ENCODE peak calls at places on chromosome 1, in six cellular contexts. Z is fibroblast of lung, L is K562, S is IMR-90, Y is H9, X is GM23248. P is an unnamed sample.

GRCh38 chr1:55959136-55959548 is 620.2 kb downstream of the PLPP3 start:
- DNase-seq in Z (peak), L (no peak), S (no peak), Y (no peak), X (no peak), P (no peak)

GRCh38 chr1:197464039-197464438 is 196.0 kb downstream of the CRB1 start:
- DNase-seq in Z (peak), L (no peak), S (peak), Y (no peak), X (peak), P (no peak)

GRCh38 chr1:29975036-29975694 is 738.8 kb downstream of the PTPRU start:
- DNase-seq in Z (peak), L (peak), S (peak), Y (peak), X (peak), P (peak)

GRCh38 chr1:100249155-100249536 is 488 bp downstream of the DBT start:
- DNase-seq in Z (peak), L (peak), S (no peak), Y (no peak), X (peak), P (peak)

GRCh38 chr1:67853704-67854103 is 20.4 kb upstream of the GNG12 start:
- DNase-seq in Z (peak), L (peak), S (peak), Y (peak), X (peak), P (peak)

GRCh38 chr1:62384276-62385005 is 52.4 kb upstream of the USP1 start:
- DNase-seq in Z (peak), L (no peak), S (peak), Y (no peak), X (peak), P (no peak)

GRCh38 chr1:34362949-34363348 is 186.2 kb downstream of the C1orf94 start:
- DNase-seq in Z (no peak), L (no peak), S (no peak), Y (peak), X (no peak), P (no peak)

GRCh38 chr1:210654176-210654786 is 325.6 kb downstream of the HHAT start:
- DNase-seq in Z (no peak), L (no peak), S (no peak), Y (no peak), X (peak), P (peak)

GRCh38 chr1:164515221-164515620 is 43.8 kb upstream of the PBX1 start:
- DNase-seq in Z (no peak), L (no peak), S (no peak), Y (no peak), X (no peak), P (no peak)

GRCh38 chr1:178051071-178051470 is 42.8 kb upstream of the RASAL2 start:
- DNase-seq in Z (no peak), L (no peak), S (no peak), Y (peak), X (no peak), P (peak)

GRCh38 chr1:211559222-211560010 is 19.5 kb downstream of the SLC30A1 start:
- DNase-seq in Z (no peak), L (no peak), S (no peak), Y (peak), X (no peak), P (peak)

GRCh38 chr1:86906419-86906818 is 7.5 kb downstream of the SELENOF start:
- DNase-seq in Z (peak), L (peak), S (no peak), Y (no peak), X (no peak), P (no peak)

GRCh38 chr1:223870617-223871574 is 25.1 kb upstream of the TP53BP2 start:
- DNase-seq in Z (no peak), L (peak), S (no peak), Y (peak), X (no peak), P (no peak)

GRCh38 chr1:238115852-238116251 is 225.1 kb upstream of the ZP4 start:
- DNase-seq in Z (no peak), L (no peak), S (no peak), Y (no peak), X (no peak), P (no peak)

GRCh38 chr1:227134686-227135314 is 183.5 kb downstream of the CDC42BPA start:
- DNase-seq in Z (no peak), L (peak), S (no peak), Y (no peak), X (no peak), P (no peak)

GRCh38 chr1:238658766-238659165 is 727.6 kb upstream of the CHRM3 start:
- DNase-seq in Z (peak), L (no peak), S (peak), Y (no peak), X (peak), P (no peak)

GRCh38 chr1:162690672-162691434 is 58.6 kb downstream of the DDR2 start:
- DNase-seq in Z (peak), L (peak), S (peak), Y (peak), X (peak), P (no peak)

GRCh38 chr1:18955442-18956188 is 861 bp downstream of the IFFO2 start:
- DNase-seq in Z (no peak), L (peak), S (no peak), Y (peak), X (peak), P (no peak)

GRCh38 chr1:58548381-58548780 is 1.9 kb upstream of the OMA1 start:
- DNase-seq in Z (no peak), L (no peak), S (no peak), Y (no peak), X (no peak), P (no peak)

GRCh38 chr1:11806307-11806936 is 431 bp downstream of the CLCN6 start:
- DNase-seq in Z (no peak), L (peak), S (peak), Y (no peak), X (peak), P (peak)

GRCh38 chr1:170533331-170533730 is 1.4 kb downstream of the GORAB start:
- DNase-seq in Z (peak), L (peak), S (peak), Y (no peak), X (peak), P (no peak)

GRCh38 chr1:29235955-29236742 is at the start of gene PTPRU:
- DNase-seq in Z (peak), L (peak), S (peak), Y (peak), X (peak), P (peak)

GRCh38 chr1:186212574-186213224 is 162.4 kb downstream of the TPR start:
- DNase-seq in Z (peak), L (peak), S (peak), Y (peak), X (peak), P (peak)

GRCh38 chr1:13585996-13586395 is 2.4 kb downstream of the PDPN start:
- DNase-seq in Z (no peak), L (no peak), S (no peak), Y (no peak), X (no peak), P (no peak)

GRCh38 chr1:37035828-37036666 is 1.7 kb upstream of the GRIK3 start:
- DNase-seq in Z (no peak), L (peak), S (no peak), Y (peak), X (no peak), P (peak)

GRCh38 chr1:188433428-188433827 is 1604.7 kb downstream of the PLA2G4A start:
- DNase-seq in Z (peak), L (no peak), S (peak), Y (no peak), X (peak), P (no peak)

GRCh38 chr1:230210979-230211336 is 143.9 kb downstream of the GALNT2 start:
- DNase-seq in Z (no peak), L (no peak), S (no peak), Y (no peak), X (no peak), P (no peak)

DNA sequence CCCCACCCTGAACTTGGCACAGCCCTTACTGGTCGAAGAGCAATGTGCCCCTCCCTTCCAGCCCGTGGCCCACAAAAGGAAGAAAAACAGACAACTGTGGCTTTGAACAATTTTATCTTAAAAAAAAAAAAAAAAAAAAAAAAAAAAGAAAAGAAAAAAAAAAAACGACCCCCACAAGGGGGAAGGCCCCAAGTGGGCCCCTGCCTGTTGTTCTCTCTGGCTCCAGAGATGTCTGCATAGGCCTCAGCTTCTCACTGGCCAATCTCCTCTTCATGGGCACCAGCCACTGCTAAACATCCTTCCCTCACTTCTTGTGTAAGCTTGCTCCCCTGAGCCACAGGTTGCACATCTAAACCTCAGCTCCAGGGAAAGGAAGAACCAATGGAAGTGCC is 386 bp upstream of the TSTD1 start:
- DNase-seq in Z (no peak), L (no peak), S (no peak), Y (no peak), X (no peak), P (no peak)
- H3K9ac ChIP-seq in Z (no peak), L (no peak), S (no peak), Y (no peak), X (no peak), P (peak)

GRCh38 chr1:85343213-85343611 is 66.8 kb upstream of the BCL10 start:
- DNase-seq in Z (peak), L (no peak), S (no peak), Y (no peak), X (peak), P (no peak)

GRCh38 chr1:85342177-85342576 is 65.7 kb upstream of the BCL10 start:
- DNase-seq in Z (peak), L (no peak), S (peak), Y (no peak), X (peak), P (no peak)

GRCh38 chr1:85339089-85339488 is 62.7 kb upstream of the BCL10 start:
- DNase-seq in Z (peak), L (peak), S (peak), Y (no peak), X (peak), P (no peak)

GRCh38 chr1:85340427-85340826 is 64.0 kb upstream of the BCL10 start:
- DNase-seq in Z (no peak), L (no peak), S (no peak), Y (no peak), X (no peak), P (no peak)

GRCh38 chr1:85339671-85340399 is 63.4 kb upstream of the BCL10 start:
- DNase-seq in Z (no peak), L (no peak), S (no peak), Y (no peak), X (no peak), P (no peak)
- H3K9ac ChIP-seq in Z (no peak), L (no peak), S (no peak), Y (no peak), X (no peak), P (no peak)

GRCh38 chr1:112718691-112719418 is 3.7 kb upstream of the PPM1J start:
- DNase-seq in Z (peak), L (peak), S (peak), Y (peak), X (peak), P (peak)
- H3K9ac ChIP-seq in Z (no peak), L (no peak), S (no peak), Y (no peak), X (peak), P (no peak)

GRCh38 chr1:15799928-15800835 is 7.3 kb downstream of the UQCRHL start:
- DNase-seq in Z (peak), L (peak), S (peak), Y (peak), X (peak), P (no peak)

GRCh38 chr1:15799004-15799867 is 8.2 kb downstream of the UQCRHL start:
- DNase-seq in Z (peak), L (peak), S (peak), Y (peak), X (peak), P (no peak)

GRCh38 chr1:15797614-15798390 is 9.6 kb downstream of the UQCRHL start:
- DNase-seq in Z (peak), L (no peak), S (peak), Y (no peak), X (peak), P (no peak)

DNA sequence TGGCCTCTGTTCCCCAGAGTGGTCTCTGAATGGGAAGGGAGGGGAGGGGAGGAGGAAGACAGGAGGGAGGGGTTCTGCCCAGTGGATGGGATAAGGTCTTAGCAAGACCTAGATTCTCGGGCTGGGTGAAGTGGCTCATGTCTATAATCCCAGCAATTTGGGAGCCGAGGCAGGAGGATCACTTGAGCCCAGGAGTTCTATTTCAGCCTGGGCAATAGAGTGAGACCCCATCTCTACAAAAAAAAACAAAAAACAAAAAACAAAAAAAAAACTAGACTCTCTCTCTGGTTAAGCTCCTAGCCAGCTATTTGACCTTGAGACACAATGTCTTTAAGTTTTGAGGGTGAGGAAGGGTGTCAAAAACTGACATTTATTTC is 11.4 kb downstream of the UQCRHL start:
- DNase-seq in Z (no peak), L (no peak), S (no peak), Y (no peak), X (no peak), P (no peak)
- H3K9ac ChIP-seq in Z (no peak), L (peak), S (no peak), Y (no peak), X (peak), P (no peak)

DNA sequence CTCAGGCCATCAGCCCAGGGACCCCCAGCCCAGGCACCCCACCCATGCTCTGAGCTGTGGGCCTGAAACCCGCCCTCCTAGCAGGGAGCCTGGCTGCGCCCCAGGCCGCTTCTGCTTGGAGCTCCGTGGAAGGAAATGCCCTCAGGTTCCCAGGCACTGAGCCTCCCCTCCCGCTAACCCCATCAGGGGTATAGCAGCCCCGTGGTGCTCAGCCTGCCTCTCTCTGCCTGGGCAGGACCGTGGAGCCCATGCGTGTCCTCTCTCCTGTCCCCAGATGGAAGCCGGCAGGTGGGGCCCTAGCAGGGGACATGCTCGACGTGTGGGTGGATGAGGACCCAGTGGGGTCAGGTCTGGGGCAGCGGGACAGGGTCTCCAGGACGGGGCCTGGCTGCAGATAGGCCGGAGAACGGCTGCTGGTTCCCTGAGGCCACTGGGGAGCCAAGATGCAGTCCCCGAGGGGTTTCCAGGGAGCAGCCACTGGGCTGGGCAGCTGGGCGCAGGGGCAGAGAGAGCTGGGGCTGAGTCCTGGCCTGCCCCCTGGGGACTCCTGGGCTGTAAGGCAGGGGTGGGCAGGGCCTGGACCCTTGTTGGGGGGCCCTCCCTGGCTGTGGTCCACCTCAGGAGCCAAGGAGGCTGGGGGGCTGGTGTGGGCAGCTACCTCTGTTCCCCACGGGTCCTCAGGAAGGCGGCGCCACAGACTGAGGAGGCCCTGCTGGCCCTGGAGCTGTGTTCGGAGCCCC is 75.5 kb downstream of the MORN1 start:
- DNase-seq in Z (no peak), L (no peak), S (no peak), Y (no peak), X (no peak), P (no peak)
- H3K9ac ChIP-seq in Z (no peak), L (peak), S (no peak), Y (no peak), X (peak), P (no peak)

P was measured in Karpas-422.